ENCODE peak calls at places on chromosomes 11 and 22, in four cellular contexts. M is activated CD4-positive, alpha-beta T cell treated with anti-CD3 and anti-CD28 coated beads, Interleukin-2, amount 50 U/mL, for 1 hour; D is midbrain; G is aorta. U is an unnamed sample.

GRCh38 chr11:27040302-27041115 is at the start of gene BBOX1:
- DNase-seq in M (no peak), G (peak; percentile 63), D (peak; percentile 71), U (no peak)

GRCh38 chr22:50276143-50276542 is 6.0 kb upstream of the MAPK11 start:
- DNase-seq in M (peak; percentile 20), G (peak; percentile 81), D (peak; percentile 87), U (no peak)

GRCh38 chr11:111474432-111474831 is 37.8 kb downstream of the BTG4 start:
- DNase-seq in M (no peak), D (no peak), G (no peak), U (no peak)

GRCh38 chr11:2803186-2804057 is 82.2 kb downstream of the CDKN1C start:
- DNase-seq in M (no peak), D (no peak), G (peak; percentile 38), U (peak; percentile 24)

GRCh38 chr11:86800076-86800955 is at the start of gene PRSS23:
- DNase-seq in M (no peak), D (no peak), G (peak; percentile 84), U (peak; percentile 98)

GRCh38 chr11:61913699-61914395 is 3.5 kb downstream of the RAB3IL1 start:
- DNase-seq in D (no peak), G (no peak), M (no peak), U (no peak)

GRCh38 chr11:125156346-125156745 is 8.2 kb upstream of the PKNOX2 start:
- DNase-seq in M (no peak), G (no peak), D (no peak), U (no peak)

GRCh38 chr11:75639752-75640151 is 29.1 kb downstream of the MAP6 start:
- DNase-seq in M (no peak), G (peak; percentile 92), D (peak; percentile 86), U (no peak)

GRCh38 chr11:121654506-121655480 is 202.0 kb upstream of the SORL1-AS1 start:
- DNase-seq in M (no peak), G (no peak), D (peak; percentile 37), U (no peak)

GRCh38 chr11:60801194-60801593 is 16.1 kb downstream of the MS4A10 start:
- DNase-seq in G (no peak), D (no peak), M (no peak), U (no peak)

GRCh38 chr11:44818110-44818509 is 91.3 kb downstream of the TSPAN18 start:
- DNase-seq in G (no peak), M (no peak), D (no peak), U (no peak)

GRCh38 chr22:43238526-43239006 is 51.6 kb upstream of the TTLL12 start:
- DNase-seq in D (no peak), M (no peak), G (no peak), U (no peak)

GRCh38 chr11:118973985-118974384 is 2.4 kb downstream of the FOXR1 start:
- DNase-seq in M (no peak), G (no peak), D (no peak), U (no peak)

GRCh38 chr11:37812281-37812880 is 1214.3 kb upstream of the RAG2 start:
- DNase-seq in G (no peak), M (no peak), D (no peak), U (no peak)

GRCh38 chr11:28674432-28675076 is 566.4 kb downstream of the METTL15 start:
- DNase-seq in G (no peak), M (no peak), D (no peak), U (no peak)

U was measured in Caco-2.